ENCODE peak calls at places on chromosomes 7 and 10, in ten cellular contexts. V is AG10803, Z is thoracic aorta, D is upper lobe of right lung, S is fibroblast of lung, W is CD14-positive monocyte, Y is neural progenitor cell, H is PC-3, T is RWPE1, A is H9. G is an unnamed sample.

GRCh38 chr10:86863443-86863842 is 94.0 kb downstream of the MMRN2 start:
- DNase-seq in S (no peak), H (no peak), D (no peak), V (no peak), Z (no peak), A (no peak), W (no peak), Y (no peak), T (no peak), G (no peak)

GRCh38 chr7:46847126-46847525 is 734.8 kb downstream of the TNS3 start:
- DNase-seq in Y (no peak), V (peak), A (no peak), Z (no peak), D (no peak), S (peak), W (no peak), T (no peak), H (no peak), G (no peak)

GRCh38 chr10:80411267-80411668 is 2.9 kb downstream of the PRXL2A start:
- DNase-seq in D (no peak), A (no peak), W (no peak), Z (no peak), Y (no peak), T (no peak), V (no peak), S (no peak), H (no peak), G (peak)

GRCh38 chr10:87750001-87750651 is 67.9 kb downstream of the ATAD1 start:
- DNase-seq in V (peak), S (peak), W (no peak), D (no peak), Z (no peak), Y (peak), A (no peak), H (no peak), T (no peak), G (no peak)

GRCh38 chr7:128796325-128796724 is 4.6 kb downstream of the CCDC136 start:
- DNase-seq in Z (no peak), A (no peak), H (no peak), V (peak), D (no peak), S (peak), T (no peak), Y (no peak), W (no peak), G (no peak)

GRCh38 chr10:11162828-11163599 is 145.3 kb downstream of the CELF2 start:
- DNase-seq in A (no peak), T (no peak), D (peak), H (no peak), W (peak), Y (no peak), V (no peak), Z (no peak), S (no peak), G (no peak)

GRCh38 chr10:132471484-132471883 is 66.1 kb upstream of the INPP5A start:
- DNase-seq in T (no peak), Y (no peak), A (no peak), D (no peak), S (no peak), V (no peak), W (no peak), H (no peak), Z (no peak), G (no peak)

GRCh38 chr7:84412161-84412969 is 217.8 kb upstream of the SEMA3A start:
- DNase-seq in A (no peak), W (no peak), T (peak), V (peak), Y (peak), Z (no peak), H (peak), S (peak), D (no peak), G (peak)

GRCh38 chr7:150356265-150356897 is 12.2 kb upstream of the REPIN1 start:
- DNase-seq in A (no peak), V (peak), T (no peak), S (no peak), Y (peak), Z (no peak), H (peak), W (no peak), D (peak), G (peak)

DNA sequence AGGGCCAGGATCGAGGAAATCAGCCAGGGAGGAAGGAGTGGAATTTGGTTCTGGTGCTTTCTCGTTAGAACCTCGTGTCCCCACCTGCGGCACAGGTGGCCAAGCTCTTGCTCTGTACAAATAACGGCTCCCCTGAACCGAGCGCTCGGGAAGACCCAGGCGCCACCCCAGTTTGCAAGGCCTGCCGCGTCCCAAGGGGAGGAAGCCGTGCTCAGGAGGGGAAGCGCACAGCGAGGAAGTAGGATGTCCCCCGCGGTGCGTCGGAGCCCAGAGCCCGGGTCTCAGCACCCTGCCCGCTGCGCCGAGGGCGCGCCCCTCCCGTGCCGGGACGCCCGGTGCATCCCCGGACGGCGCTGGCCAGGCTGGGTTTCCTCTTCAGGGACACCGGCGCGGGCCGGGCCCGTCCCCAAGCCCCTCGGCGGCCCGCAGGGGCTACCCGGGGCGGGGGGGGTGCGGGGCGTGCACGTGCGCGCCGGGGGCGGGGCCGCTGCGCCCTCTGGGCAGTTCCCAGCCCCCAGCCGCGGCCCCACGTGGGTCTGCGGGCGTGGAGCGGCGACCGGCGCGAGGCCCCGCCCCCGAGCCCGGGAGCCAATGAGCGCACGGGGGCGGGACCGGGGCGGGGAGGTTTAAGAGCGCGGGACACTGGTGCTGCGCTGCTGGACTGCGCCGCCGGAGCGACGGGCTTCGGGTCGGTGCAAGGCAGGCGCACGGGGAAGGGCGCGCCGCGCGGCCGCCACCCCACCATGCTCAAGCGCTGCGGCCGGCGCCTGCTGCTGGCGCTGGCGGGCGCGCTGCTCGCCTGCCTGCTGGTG is at the start of gene LFNG:
- DNase-seq in Z (no peak), S (peak), A (peak), Y (peak), W (peak), H (peak), V (peak), T (peak), D (peak), G (peak)
- TF ChIP-seq CTCF in Z (no peak), S (no peak), A (no peak), Y (no peak), W (no peak), H (no peak), V (no peak), T (no peak), D (no peak), G (no peak)

GRCh38 chr7:98250789-98251188 is 1.2 kb downstream of the TECPR1 start:
- DNase-seq in H (peak), D (no peak), S (no peak), T (no peak), A (no peak), Y (no peak), Z (no peak), V (no peak), W (no peak), G (no peak)
- TF ChIP-seq CTCF in H (no peak), D (no peak), S (no peak), T (no peak), A (no peak), Y (no peak), Z (no peak), V (no peak), W (no peak), G (no peak)

GRCh38 chr7:104851268-104851667 is 162.7 kb upstream of the KMT2E start:
- DNase-seq in S (no peak), T (no peak), H (no peak), W (no peak), V (no peak), Y (no peak), D (no peak), A (no peak), Z (no peak), G (no peak)

GRCh38 chr7:104845541-104845940 is 168.5 kb upstream of the KMT2E start:
- DNase-seq in T (no peak), V (no peak), H (no peak), S (no peak), D (no peak), W (no peak), Y (no peak), A (no peak), Z (no peak), G (no peak)

GRCh38 chr7:104852386-104852785 is 161.6 kb upstream of the KMT2E start:
- DNase-seq in S (no peak), A (no peak), T (no peak), V (no peak), W (no peak), Y (no peak), D (no peak), Z (no peak), H (no peak), G (no peak)

GRCh38 chr7:104843198-104843597 is 170.8 kb upstream of the KMT2E start:
- DNase-seq in W (no peak), Z (no peak), T (no peak), Y (no peak), A (no peak), V (no peak), D (no peak), H (no peak), S (no peak), G (peak)

GRCh38 chr7:104848386-104848990 is 165.5 kb upstream of the KMT2E start:
- DNase-seq in W (no peak), V (peak), Y (peak), Z (no peak), T (peak), S (peak), H (peak), A (peak), D (no peak), G (peak)
- TF ChIP-seq CTCF in W (peak), V (peak), Y (peak), Z (peak), T (peak), S (peak), H (peak), A (peak), D (peak), G (peak)

DNA sequence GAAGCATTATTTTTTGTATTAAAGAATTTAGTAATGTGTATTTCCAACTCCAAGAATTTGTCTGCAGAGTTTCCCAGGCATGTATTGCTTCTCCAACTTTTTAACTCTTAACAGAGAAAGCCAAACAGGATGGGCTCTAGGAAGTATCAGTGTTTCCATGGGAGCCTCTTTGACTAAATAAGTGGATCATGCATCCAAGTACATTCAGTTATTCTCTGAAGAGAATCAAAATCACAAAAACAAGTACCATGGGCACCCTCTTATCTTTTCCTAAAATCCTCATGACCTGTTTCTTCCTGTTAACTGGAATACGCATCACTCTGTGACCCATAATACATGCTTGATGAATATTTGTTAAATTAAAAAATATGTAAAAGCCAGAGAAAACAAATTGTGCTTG is 186.9 kb upstream of the MGMT start:
- DNase-seq in V (no peak), H (no peak), A (no peak), T (no peak), D (no peak), S (no peak), Z (no peak), W (no peak), Y (no peak), G (no peak)
- TF ChIP-seq CTCF in V (no peak), H (no peak), A (no peak), T (no peak), D (no peak), S (no peak), Z (no peak), W (no peak), Y (no peak), G (no peak)

GRCh38 chr7:135162382-135163001 is 8.0 kb downstream of the CYREN start:
- DNase-seq in H (no peak), T (no peak), V (no peak), Y (no peak), Z (no peak), A (no peak), W (no peak), S (no peak), D (no peak), G (no peak)

GRCh38 chr7:135160098-135160857 is 10.2 kb downstream of the CYREN start:
- DNase-seq in V (no peak), A (no peak), Z (no peak), T (no peak), S (peak), W (no peak), D (no peak), Y (no peak), H (no peak), G (no peak)

GRCh38 chr7:135161669-135162068 is 8.8 kb downstream of the CYREN start:
- DNase-seq in H (no peak), T (no peak), Z (no peak), D (no peak), S (no peak), W (no peak), A (no peak), V (no peak), Y (no peak), G (no peak)

GRCh38 chr7:135159359-135160087 is 11.0 kb downstream of the CYREN start:
- DNase-seq in A (no peak), H (no peak), Z (no peak), T (no peak), D (no peak), V (no peak), W (no peak), Y (no peak), S (no peak), G (no peak)

DNA sequence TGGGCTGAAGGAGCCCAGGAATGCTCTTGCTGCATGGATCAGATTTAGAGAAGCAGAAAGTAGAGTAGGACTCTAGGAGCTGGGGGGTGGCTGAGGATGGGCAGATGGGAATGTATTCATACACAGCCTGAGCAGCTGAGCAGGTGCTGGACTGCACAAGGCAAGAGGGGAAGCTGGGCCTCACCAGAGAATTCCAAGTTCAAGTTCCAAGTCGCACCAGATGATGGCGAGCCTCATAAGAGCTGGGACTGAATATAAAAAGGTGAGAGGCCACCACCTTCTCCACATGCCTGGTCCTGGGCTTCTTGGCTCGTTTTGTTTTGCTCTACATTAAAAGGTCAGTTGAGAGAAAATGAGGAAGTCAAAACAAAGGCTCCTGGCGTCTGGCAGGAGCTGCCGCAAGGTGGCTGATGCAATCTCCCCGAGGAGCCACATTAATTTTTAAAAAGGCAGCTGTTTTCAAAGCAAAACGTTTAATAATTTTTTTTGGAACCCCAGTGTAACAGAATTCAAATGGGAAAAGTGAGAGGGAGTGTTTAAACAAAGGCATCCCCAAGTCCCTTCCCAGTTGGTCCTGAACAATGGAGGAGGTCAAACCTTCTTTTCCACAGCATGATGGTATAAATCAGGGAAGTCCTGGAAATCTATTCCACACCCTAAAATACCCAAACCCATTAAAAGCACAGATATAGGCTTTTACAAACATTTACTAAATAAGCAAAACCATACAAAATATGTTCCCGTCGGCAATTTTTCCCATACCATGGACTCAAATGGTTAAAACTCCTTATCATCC is 9.5 kb downstream of the CYREN start:
- DNase-seq in V (no peak), H (no peak), W (peak), D (no peak), Y (no peak), A (no peak), Z (no peak), S (no peak), T (no peak), G (no peak)
- TF ChIP-seq CTCF in V (no peak), H (no peak), W (peak), D (no peak), Y (no peak), A (no peak), Z (no peak), S (no peak), T (no peak), G (no peak)